ENCODE peak calls at places on chromosomes 16 and 17, in six cellular contexts. R, A, U, S, K and T are unnamed samples.

GRCh38 chr17:68709461-68709860 is 108.3 kb upstream of the FAM20A start:
- DNase-seq in R (no peak), A (no peak), U (no peak), S (no peak), K (no peak), T (no peak)

GRCh38 chr17:4331614-4332013 is 34.9 kb downstream of the UBE2G1 start:
- DNase-seq in R (no peak), A (no peak), U (no peak), S (no peak), K (no peak), T (no peak)

GRCh38 chr16:31504159-31504558 is 4.0 kb downstream of the RUSF1 start:
- DNase-seq in R (no peak), A (no peak), U (no peak), S (no peak), K (no peak), T (no peak)

GRCh38 chr17:68061512-68062313 is 26.2 kb downstream of the KPNA2 start:
- DNase-seq in R (no peak), A (peak; percentile 74), U (no peak), S (no peak), K (no peak), T (no peak)

GRCh38 chr17:67992541-67993152 is 3.6 kb downstream of the C17orf58 start:
- DNase-seq in R (no peak), A (no peak), U (no peak), S (no peak), K (no peak), T (peak; percentile 78)

GRCh38 chr17:31596382-31597323 is 205.2 kb downstream of the RAB11FIP4 start:
- DNase-seq in R (no peak), A (peak; percentile 76), U (no peak), S (peak; percentile 86), K (peak; percentile 86), T (no peak)

GRCh38 chr16:9330036-9330545 is 238.6 kb downstream of the HAPSTR1 start:
- DNase-seq in R (no peak), A (no peak), U (no peak), S (no peak), K (no peak), T (no peak)

GRCh38 chr17:63919311-63919723 is 678 bp upstream of the GH1 start:
- DNase-seq in R (peak; percentile 81), A (peak; percentile 44), U (peak; percentile 77), S (peak; percentile 58), K (no peak), T (peak; percentile 77)